ENCODE peak calls at places on chromosomes 12 and 14, in seven cellular contexts. Y is aorta; S is activated T-helper 9 cell treated with anti-CD3 and anti-CD28 coated beads, Interleukin-2, amount 50 U/mL, for 16 hours; P is endothelial cell; A is activated CD4-positive, alpha-beta T cell treated with anti-CD3 and anti-CD28 coated beads for 48 hours; N is Peyer's patch; X is AG08396. V is an unnamed sample.

GRCh38 chr12:102059343-102059742 is 2.4 kb downstream of the WASHC3 start:
- DNase-seq in Y (no peak), S (no peak), P (no peak), A (no peak), N (no peak), X (no peak), V (no peak)

GRCh38 chr14:58560208-58560607 is 77.6 kb upstream of the DACT1 start:
- DNase-seq in Y (no peak), S (no peak), P (no peak), A (no peak), N (no peak), X (no peak), V (no peak)

GRCh38 chr14:99654235-99655000 is 9.5 kb downstream of the HHIPL1 start:
- DNase-seq in Y (peak), S (no peak), P (no peak), A (no peak), N (peak), X (peak), V (no peak)

GRCh38 chr14:76647699-76648298 is 113.5 kb upstream of the VASH1 start:
- DNase-seq in Y (no peak), S (no peak), P (peak), A (peak), N (no peak), X (peak), V (no peak)

GRCh38 chr12:89945123-89945522 is 236.5 kb upstream of the ATP2B1 start:
- DNase-seq in Y (no peak), S (no peak), P (no peak), A (no peak), N (no peak), X (no peak), V (no peak)

GRCh38 chr12:6116481-6117021 is 7.9 kb downstream of the VWF start:
- DNase-seq in Y (no peak), S (no peak), P (no peak), A (no peak), N (peak), X (no peak), V (no peak)

GRCh38 chr14:54653764-54654469 is 87.0 kb downstream of the SAMD4A start:
- DNase-seq in Y (peak), S (no peak), P (peak), A (no peak), N (no peak), X (peak), V (no peak)

GRCh38 chr12:3447318-3447717 is 43.7 kb upstream of the PRMT8 start:
- DNase-seq in Y (no peak), S (no peak), P (no peak), A (no peak), N (no peak), X (no peak), V (no peak)

GRCh38 chr14:83255015-83255726 is 1721.5 kb upstream of the SEL1L start:
- DNase-seq in Y (no peak), S (no peak), P (no peak), A (no peak), N (no peak), X (no peak), V (no peak)

GRCh38 chr12:1930816-1931597 is 12.6 kb upstream of the CACNA2D4 start:
- DNase-seq in Y (no peak), S (no peak), P (no peak), A (no peak), N (no peak), X (no peak), V (no peak)

GRCh38 chr14:69059658-69060648 is 80.9 kb upstream of the ACTN1 start:
- DNase-seq in Y (peak), S (no peak), P (no peak), A (no peak), N (no peak), X (peak), V (no peak)

GRCh38 chr12:41576925-41577324 is 388.8 kb downstream of the PDZRN4 start:
- DNase-seq in Y (no peak), S (no peak), P (no peak), A (no peak), N (no peak), X (no peak), V (no peak)

GRCh38 chr12:3154006-3154405 is 76.8 kb downstream of the TSPAN9 start:
- DNase-seq in Y (no peak), S (no peak), P (no peak), A (no peak), N (no peak), X (no peak), V (no peak)